ENCODE peak calls at places on chromosomes 1 and 21, in seven cellular contexts. One of them, this sample, is unnamed. For H3K9me3, the result is how much of the 10 kb centered on the place peaks cover.

GRCh38 chr1:58827298-58827697 is 43.5 kb upstream of the JUN start:
- DNase-seq in sigmoid colon: no peak
- DNase-seq in Peyer's patch: no peak
- DNase-seq in spleen: no peak
- DNase-seq in tibial nerve: no peak
- DNase-seq in breast epithelium: no peak
- DNase-seq in stomach: no peak
- DNase-seq in this sample: no peak

GRCh38 chr1:2155147-2155598 is 39.4 kb downstream of the FAAP20 start:
- DNase-seq in sigmoid colon: no peak
- DNase-seq in Peyer's patch: no peak
- DNase-seq in spleen: no peak
- DNase-seq in tibial nerve: no peak
- DNase-seq in breast epithelium: no peak
- DNase-seq in stomach: no peak
- DNase-seq in this sample: no peak

GRCh38 chr1:201172999-201173610 is 17.5 kb upstream of the IGFN1 start:
- DNase-seq in sigmoid colon: no peak
- DNase-seq in Peyer's patch: no peak
- DNase-seq in spleen: no peak
- DNase-seq in tibial nerve: no peak
- DNase-seq in breast epithelium: no peak
- DNase-seq in stomach: no peak
- DNase-seq in this sample: peak

GRCh38 chr1:87402192-87403046 is 73.7 kb downstream of the LMO4 start:
- DNase-seq in sigmoid colon: no peak
- DNase-seq in Peyer's patch: no peak
- DNase-seq in spleen: no peak
- DNase-seq in tibial nerve: no peak
- DNase-seq in breast epithelium: no peak
- DNase-seq in stomach: no peak
- DNase-seq in this sample: no peak

GRCh38 chr21:25760061-25760460 is 25.3 kb downstream of the GABPA start:
- DNase-seq in sigmoid colon: no peak
- DNase-seq in Peyer's patch: no peak
- DNase-seq in spleen: no peak
- DNase-seq in tibial nerve: no peak
- DNase-seq in breast epithelium: no peak
- DNase-seq in stomach: no peak
- DNase-seq in this sample: no peak

GRCh38 chr1:37448691-37449417 is 25.5 kb upstream of the ZC3H12A start:
- DNase-seq in sigmoid colon: no peak
- DNase-seq in Peyer's patch: no peak
- DNase-seq in spleen: no peak
- DNase-seq in tibial nerve: no peak
- DNase-seq in breast epithelium: peak
- DNase-seq in stomach: no peak
- DNase-seq in this sample: no peak

GRCh38 chr1:82848043-82848442 is 1047.3 kb downstream of the ADGRL2 start:
- DNase-seq in sigmoid colon: no peak
- DNase-seq in Peyer's patch: no peak
- DNase-seq in spleen: no peak
- DNase-seq in tibial nerve: no peak
- DNase-seq in breast epithelium: no peak
- DNase-seq in stomach: no peak
- DNase-seq in this sample: no peak

GRCh38 chr1:207321790-207322530 is 482 bp downstream of the CD55 start:
- DNase-seq in sigmoid colon: no peak
- DNase-seq in Peyer's patch: no peak
- DNase-seq in spleen: no peak
- DNase-seq in tibial nerve: no peak
- DNase-seq in breast epithelium: no peak
- DNase-seq in stomach: no peak
- DNase-seq in this sample: peak

GRCh38 chr1:221868894-221869293 is 127.0 kb upstream of the DUSP10 start:
- DNase-seq in sigmoid colon: no peak
- DNase-seq in Peyer's patch: no peak
- DNase-seq in spleen: no peak
- DNase-seq in tibial nerve: no peak
- DNase-seq in breast epithelium: no peak
- DNase-seq in stomach: no peak
- DNase-seq in this sample: no peak

GRCh38 chr1:64744492-64745180 is at the start of gene RAVER2:
- DNase-seq in sigmoid colon: peak
- DNase-seq in Peyer's patch: peak
- DNase-seq in spleen: peak
- DNase-seq in tibial nerve: no peak
- DNase-seq in breast epithelium: peak
- DNase-seq in stomach: peak
- DNase-seq in this sample: peak

GRCh38 chr1:20486457-20487235 is 636 bp upstream of the CAMK2N1 start:
- DNase-seq in sigmoid colon: peak
- DNase-seq in Peyer's patch: peak
- DNase-seq in spleen: no peak
- DNase-seq in tibial nerve: no peak
- DNase-seq in breast epithelium: peak
- DNase-seq in stomach: peak
- DNase-seq in this sample: peak

GRCh38 chr1:28508435-28508754 is 2.6 kb downstream of the RCC1 start:
- DNase-seq in sigmoid colon: no peak
- DNase-seq in Peyer's patch: no peak
- DNase-seq in spleen: no peak
- DNase-seq in tibial nerve: no peak
- DNase-seq in breast epithelium: no peak
- DNase-seq in stomach: no peak
- DNase-seq in this sample: no peak

GRCh38 chr1:214558002-214558770 is 6.8 kb upstream of the PTPN14 start:
- DNase-seq in sigmoid colon: no peak
- DNase-seq in Peyer's patch: no peak
- DNase-seq in spleen: no peak
- DNase-seq in tibial nerve: no peak
- DNase-seq in breast epithelium: no peak
- DNase-seq in stomach: no peak
- DNase-seq in this sample: no peak

GRCh38 chr1:177923441-177923840 is 46.4 kb downstream of the SEC16B start:
- DNase-seq in sigmoid colon: no peak
- DNase-seq in Peyer's patch: no peak
- DNase-seq in spleen: no peak
- DNase-seq in tibial nerve: no peak
- DNase-seq in breast epithelium: no peak
- DNase-seq in stomach: no peak
- DNase-seq in this sample: no peak

GRCh38 chr1:156717411-156717810 is 10.9 kb upstream of the METTL25B start:
- DNase-seq in sigmoid colon: no peak
- DNase-seq in Peyer's patch: no peak
- DNase-seq in spleen: no peak
- DNase-seq in tibial nerve: no peak
- DNase-seq in breast epithelium: no peak
- DNase-seq in stomach: no peak
- DNase-seq in this sample: no peak

GRCh38 chr21:33078907-33079582 is 9.1 kb downstream of the OLIG1 start:
- DNase-seq in sigmoid colon: no peak
- DNase-seq in Peyer's patch: no peak
- DNase-seq in spleen: no peak
- DNase-seq in tibial nerve: no peak
- DNase-seq in breast epithelium: peak
- DNase-seq in stomach: no peak
- DNase-seq in this sample: no peak

GRCh38 chr1:74463301-74463988 is 49.0 kb downstream of the LRRC53 start:
- DNase-seq in sigmoid colon: no peak
- DNase-seq in Peyer's patch: no peak
- DNase-seq in spleen: no peak
- DNase-seq in tibial nerve: no peak
- DNase-seq in breast epithelium: no peak
- DNase-seq in stomach: no peak
- DNase-seq in this sample: no peak

DNA sequence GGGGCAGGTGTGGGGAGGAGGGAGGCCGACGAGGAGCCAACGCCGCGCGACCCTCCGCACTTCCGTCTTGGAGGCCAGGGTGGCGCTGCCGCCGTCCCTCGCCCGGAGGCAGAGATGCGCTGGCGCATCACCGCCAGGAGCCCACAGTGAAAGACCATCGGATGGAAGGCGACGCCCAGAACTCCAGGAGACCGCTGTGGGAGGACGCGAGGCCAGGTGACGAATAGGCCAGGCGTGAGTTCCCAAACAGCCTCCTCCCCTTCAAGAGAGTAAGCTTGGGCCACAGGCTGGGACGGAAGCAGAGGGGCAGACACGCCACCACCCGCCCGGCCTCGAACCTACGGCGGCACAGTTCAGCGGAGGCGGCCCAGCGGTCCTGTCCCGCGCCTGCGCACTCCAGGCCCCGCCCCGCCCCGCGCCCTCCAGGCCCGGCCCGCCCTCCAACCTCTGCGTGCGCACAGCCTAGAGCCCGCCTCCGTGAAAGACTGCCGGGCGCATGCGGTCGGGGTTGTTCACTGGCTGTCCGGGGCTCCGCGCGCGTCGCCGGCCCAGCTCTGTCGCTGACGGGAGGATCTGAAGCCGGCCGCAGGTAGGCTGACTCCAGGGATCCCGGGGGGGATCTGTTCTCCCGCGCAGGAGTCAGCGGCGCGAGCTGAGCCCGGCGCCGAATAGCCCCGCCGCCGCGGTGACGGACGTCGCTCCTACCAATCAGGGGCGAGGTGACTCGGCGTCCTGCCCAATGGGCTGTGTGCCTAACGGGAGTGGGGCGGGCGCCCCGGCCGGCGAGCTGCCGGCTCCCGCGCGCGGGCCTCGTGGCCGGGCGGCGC is at the start of gene CTPS1:
- DNase-seq in sigmoid colon: peak
- DNase-seq in Peyer's patch: peak
- DNase-seq in spleen: peak
- DNase-seq in tibial nerve: peak
- DNase-seq in breast epithelium: peak
- DNase-seq in stomach: peak
- DNase-seq in this sample: peak
- TF ChIP-seq POLR2A in sigmoid colon: peak
- TF ChIP-seq POLR2A in Peyer's patch: peak
- TF ChIP-seq POLR2A in spleen: peak
- TF ChIP-seq POLR2A in tibial nerve: peak
- TF ChIP-seq POLR2A in breast epithelium: no peak
- TF ChIP-seq POLR2A in stomach: no peak
- TF ChIP-seq POLR2A in this sample: peak

DNA sequence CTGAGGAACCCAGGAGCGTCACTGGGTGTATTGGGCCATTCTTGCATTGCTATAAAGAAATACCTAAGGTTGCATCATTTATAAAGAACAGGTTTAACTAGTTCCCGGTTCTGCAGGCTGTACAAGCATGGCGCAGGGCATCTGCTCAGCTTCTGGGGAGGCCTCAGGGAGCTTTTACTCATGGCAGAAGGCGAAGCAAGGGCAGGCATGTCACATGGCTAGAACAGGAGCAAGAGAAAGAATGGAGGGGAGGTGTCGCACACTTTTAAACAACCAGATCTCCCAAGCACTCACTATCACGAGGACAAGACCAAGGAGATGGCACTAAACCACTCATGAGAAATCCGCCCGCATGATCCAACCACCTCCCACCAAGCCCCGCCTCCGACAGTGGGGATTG is 65.2 kb downstream of the PSMG1 start:
- DNase-seq in sigmoid colon: peak
- DNase-seq in Peyer's patch: no peak
- DNase-seq in spleen: no peak
- DNase-seq in tibial nerve: no peak
- DNase-seq in breast epithelium: no peak
- DNase-seq in stomach: no peak
- DNase-seq in this sample: no peak
- H3K9me3 ChIP-seq in sigmoid colon: under half
- H3K9me3 ChIP-seq in Peyer's patch: under half
- H3K9me3 ChIP-seq in spleen: under half
- H3K9me3 ChIP-seq in tibial nerve: under half
- H3K9me3 ChIP-seq in breast epithelium: under half
- H3K9me3 ChIP-seq in stomach: under half
- H3K9me3 ChIP-seq in this sample: under half

GRCh38 chr1:42958488-42959317 is at the start of gene SLC2A1:
- DNase-seq in sigmoid colon: peak
- DNase-seq in Peyer's patch: peak
- DNase-seq in spleen: peak
- DNase-seq in tibial nerve: peak
- DNase-seq in breast epithelium: peak
- DNase-seq in stomach: peak
- DNase-seq in this sample: peak
- TF ChIP-seq POLR2A in sigmoid colon: peak
- TF ChIP-seq POLR2A in Peyer's patch: peak
- TF ChIP-seq POLR2A in spleen: peak
- TF ChIP-seq POLR2A in tibial nerve: peak
- TF ChIP-seq POLR2A in breast epithelium: peak
- TF ChIP-seq POLR2A in stomach: peak
- TF ChIP-seq POLR2A in this sample: peak

GRCh38 chr21:28714795-28715464 is 277.7 kb downstream of the LTN1 start:
- DNase-seq in sigmoid colon: no peak
- DNase-seq in Peyer's patch: no peak
- DNase-seq in spleen: no peak
- DNase-seq in tibial nerve: no peak
- DNase-seq in breast epithelium: no peak
- DNase-seq in stomach: no peak
- DNase-seq in this sample: no peak

DNA sequence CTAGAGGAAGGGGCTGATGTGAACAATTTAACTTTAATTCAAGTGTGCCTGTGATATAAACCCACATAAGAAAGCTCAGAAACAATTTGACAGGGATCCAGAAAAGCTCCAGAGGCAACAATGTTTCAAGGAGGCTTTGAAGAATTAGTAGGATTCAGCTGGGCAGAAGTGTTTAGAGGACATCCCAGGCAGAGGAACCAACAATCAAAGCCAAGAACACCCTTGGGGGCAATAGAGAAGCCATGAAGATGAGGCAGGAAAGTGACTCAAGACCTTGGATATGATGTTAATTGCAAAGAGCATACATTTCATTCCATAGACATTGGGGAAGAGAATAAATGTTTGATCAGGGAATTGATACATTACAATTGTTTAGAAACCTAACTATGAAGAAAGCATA is 280.3 kb downstream of the LTN1 start:
- DNase-seq in sigmoid colon: no peak
- DNase-seq in Peyer's patch: no peak
- DNase-seq in spleen: no peak
- DNase-seq in tibial nerve: no peak
- DNase-seq in breast epithelium: no peak
- DNase-seq in stomach: no peak
- DNase-seq in this sample: no peak
- H3K9me3 ChIP-seq in sigmoid colon: under half
- H3K9me3 ChIP-seq in Peyer's patch: under half
- H3K9me3 ChIP-seq in spleen: under half
- H3K9me3 ChIP-seq in tibial nerve: under half
- H3K9me3 ChIP-seq in breast epithelium: under half
- H3K9me3 ChIP-seq in stomach: under half
- H3K9me3 ChIP-seq in this sample: under half

GRCh38 chr1:16236495-16237342 is at the start of gene CPLANE2:
- DNase-seq in sigmoid colon: peak
- DNase-seq in Peyer's patch: peak
- DNase-seq in spleen: peak
- DNase-seq in tibial nerve: peak
- DNase-seq in breast epithelium: peak
- DNase-seq in stomach: peak
- DNase-seq in this sample: peak
- TF ChIP-seq POLR2A in sigmoid colon: no peak
- TF ChIP-seq POLR2A in Peyer's patch: peak
- TF ChIP-seq POLR2A in spleen: peak
- TF ChIP-seq POLR2A in tibial nerve: no peak
- TF ChIP-seq POLR2A in breast epithelium: peak
- TF ChIP-seq POLR2A in stomach: peak
- TF ChIP-seq POLR2A in this sample: peak

This sample was measured in gastrocnemius medialis.